ENCODE peak calls at places on chromosome 10, in four cellular contexts. M is Peyer's patch, X is SK-N-SH, Z is brain microvascular endothelial cell. Y is an unnamed sample.

GRCh38 chr10:126893841-126894240 is 11.4 kb upstream of the DOCK1 start:
- DNase-seq in X (no peak), Z (no peak), M (no peak), Y (no peak)

GRCh38 chr10:132463333-132464255 is 66.6 kb downstream of the PWWP2B start:
- DNase-seq in Z (no peak), M (peak), X (no peak), Y (no peak)

GRCh38 chr10:63866747-63867140 is 345.5 kb downstream of the REEP3 start:
- DNase-seq in Z (no peak), M (no peak), X (peak), Y (no peak)

GRCh38 chr10:54496852-54497251 is 304.2 kb downstream of the PCDH15 start:
- DNase-seq in X (no peak), Z (no peak), M (no peak), Y (no peak)

GRCh38 chr10:118210276-118210675 is 131.8 kb downstream of the FAM204A start:
- DNase-seq in X (no peak), M (no peak), Z (no peak), Y (no peak)

GRCh38 chr10:121771957-121772356 is 155.9 kb downstream of the ATE1 start:
- DNase-seq in X (no peak), M (no peak), Z (no peak), Y (no peak)

GRCh38 chr10:77160679-77161078 is 476.9 kb downstream of the KCNMA1 start:
- DNase-seq in X (no peak), M (no peak), Z (peak), Y (no peak)

GRCh38 chr10:25725917-25726716 is 207.9 kb upstream of the MYO3A start:
- DNase-seq in M (no peak), Z (peak), X (peak), Y (peak)

GRCh38 chr10:70255329-70256299 is 22.4 kb upstream of the PPA1 start:
- DNase-seq in M (no peak), Z (no peak), X (no peak), Y (no peak)

GRCh38 chr10:132134541-132135397 is 52.0 kb upstream of the DPYSL4 start:
- DNase-seq in X (no peak), M (no peak), Z (no peak), Y (no peak)

GRCh38 chr10:102117391-102118159 is 2.6 kb downstream of the LDB1 start:
- DNase-seq in Z (no peak), X (peak), M (peak), Y (no peak)

GRCh38 chr10:32237644-32238345 is 109.2 kb downstream of the EPC1 start:
- DNase-seq in M (no peak), X (no peak), Z (peak), Y (no peak)

GRCh38 chr10:122624546-122624945 is 64.0 kb downstream of the DMBT1 start:
- DNase-seq in M (no peak), X (no peak), Z (no peak), Y (no peak)

GRCh38 chr10:22339761-22340361 is 5.4 kb upstream of the SPAG6 start:
- DNase-seq in M (no peak), X (peak), Z (no peak), Y (peak)

GRCh38 chr10:90051474-90051873 is 350.1 kb downstream of the KIF20B start:
- DNase-seq in M (no peak), X (no peak), Z (no peak), Y (no peak)

GRCh38 chr10:104406715-104407517 is 53.3 kb downstream of the CFAP58 start:
- DNase-seq in M (no peak), X (peak), Z (peak), Y (peak)

GRCh38 chr10:86259901-86260562 is 106.6 kb downstream of the GRID1 start:
- DNase-seq in M (no peak), Z (no peak), X (no peak), Y (no peak)

GRCh38 chr10:48462482-48463020 is 142.3 kb downstream of the ARHGAP22 start:
- DNase-seq in Z (no peak), X (no peak), M (peak), Y (no peak)

GRCh38 chr10:89213191-89213808 is 6.2 kb upstream of the CH25H start:
- DNase-seq in X (peak), M (no peak), Z (no peak), Y (peak)

GRCh38 chr10:21270976-21271375 is 254.5 kb downstream of the SKIDA1 start:
- DNase-seq in M (no peak), Z (no peak), X (no peak), Y (no peak)

GRCh38 chr10:97921581-97922377 is 72.1 kb downstream of the GOLGA7B start:
- DNase-seq in M (no peak), Z (no peak), X (no peak), Y (no peak)

GRCh38 chr10:26566525-26567348 is 128.6 kb downstream of the APBB1IP start:
- DNase-seq in X (peak), M (no peak), Z (no peak), Y (no peak)

GRCh38 chr10:104300002-104300735 is 31.2 kb downstream of the GSTO2 start:
- DNase-seq in X (no peak), M (no peak), Z (peak), Y (no peak)

GRCh38 chr10:116155191-116155590 is 117.8 kb downstream of the GFRA1 start:
- DNase-seq in M (no peak), X (no peak), Z (no peak), Y (no peak)

GRCh38 chr10:35464805-35465456 is 128.6 kb downstream of the CCNY start:
- DNase-seq in M (no peak), X (no peak), Z (no peak), Y (no peak)

GRCh38 chr10:103632247-103632642 is 138.7 kb downstream of the NEURL1 start:
- DNase-seq in X (no peak), M (no peak), Z (no peak), Y (no peak)

GRCh38 chr10:127149613-127150081 is 46.7 kb downstream of the INSYN2A start:
- DNase-seq in X (no peak), Z (peak), M (no peak), Y (no peak)

GRCh38 chr10:122269097-122269687 is 1.9 kb upstream of the BTBD16 start:
- DNase-seq in M (no peak), Z (no peak), X (no peak), Y (no peak)

GRCh38 chr10:60542691-60543090 is 153.0 kb upstream of the ANK3 start:
- DNase-seq in Z (no peak), M (no peak), X (no peak), Y (no peak)

GRCh38 chr10:133230387-133231195 is 574 bp downstream of the UTF1 start:
- DNase-seq in M (no peak), X (no peak), Z (no peak), Y (no peak)

GRCh38 chr10:70649526-70649925 is 22.8 kb upstream of the ADAMTS14 start:
- DNase-seq in Z (peak), X (no peak), M (no peak), Y (no peak)

GRCh38 chr10:44979281-44980181 is 922 bp upstream of the DEPP1 start:
- DNase-seq in Z (no peak), X (no peak), M (peak), Y (no peak)

GRCh38 chr10:44980309-44981171 is 1.9 kb upstream of the DEPP1 start:
- DNase-seq in X (no peak), Z (no peak), M (no peak), Y (no peak)

GRCh38 chr10:44978213-44978569 is 418 bp downstream of the DEPP1 start:
- DNase-seq in X (no peak), Z (no peak), M (no peak), Y (no peak)

GRCh38 chr10:44977287-44978212 is 1.1 kb downstream of the DEPP1 start:
- DNase-seq in Z (no peak), X (no peak), M (peak), Y (no peak)

DNA sequence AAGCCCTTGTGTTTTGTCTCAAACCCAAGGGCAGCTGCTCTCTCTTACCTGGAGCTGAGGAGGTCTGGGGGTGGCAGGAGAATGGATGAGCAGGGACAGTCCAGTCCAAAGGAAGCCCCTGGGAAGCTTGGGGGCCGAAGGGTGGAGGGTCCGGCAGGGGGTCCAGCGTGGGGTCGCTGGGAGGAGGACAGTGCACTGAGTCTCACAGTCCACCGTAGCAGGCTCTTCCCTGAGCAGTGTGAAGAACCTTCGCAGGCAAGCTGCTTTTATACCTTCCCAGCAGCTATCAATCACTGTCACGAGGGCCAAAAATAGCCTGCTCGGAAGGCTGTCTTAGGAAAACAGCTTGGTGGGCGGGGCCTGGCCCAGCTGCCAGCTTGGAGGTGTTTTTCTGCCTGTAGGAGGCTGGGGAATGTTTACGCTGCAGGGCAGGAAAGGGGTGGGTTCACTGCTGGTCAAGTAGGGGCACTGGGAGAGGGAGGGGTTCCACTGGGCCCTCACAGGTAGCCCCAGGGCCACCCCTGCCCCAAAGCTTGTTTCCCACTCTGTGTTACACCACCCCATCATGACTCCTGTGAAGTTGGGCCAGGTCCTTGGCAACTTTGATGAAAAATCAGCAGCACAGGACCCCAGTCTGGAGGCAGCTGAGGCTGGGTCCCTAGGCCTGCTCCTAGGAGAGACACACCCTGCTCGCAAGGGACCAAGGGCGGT is at the start of gene DEPP1:
- DNase-seq in M (peak), Z (peak), X (peak), Y (peak)
- TF ChIP-seq CTCF in M (peak), Z (peak), X (peak), Y (no peak)

DNA sequence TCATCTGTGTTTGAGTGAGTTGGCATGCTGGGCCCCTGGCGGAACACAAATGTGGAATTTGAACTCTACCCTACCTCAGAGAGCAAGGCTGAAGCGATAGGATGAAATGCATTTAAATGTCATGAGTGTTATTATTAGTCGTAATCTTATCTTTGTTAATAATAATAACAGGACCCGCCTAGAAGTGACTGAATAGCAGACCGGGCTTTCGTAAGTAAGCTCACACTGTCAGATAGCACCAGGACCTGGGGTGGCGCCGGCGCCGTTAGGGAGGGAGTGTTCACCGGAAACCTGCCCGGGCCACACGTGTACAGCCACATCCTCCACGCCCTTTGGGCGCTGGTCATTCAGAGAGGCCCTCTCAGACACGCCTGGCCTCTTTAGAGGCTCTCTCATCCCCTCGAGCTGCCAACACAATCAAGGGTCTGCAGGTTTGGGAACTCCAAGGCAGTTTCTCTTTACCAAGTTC is 63.6 kb downstream of the GRK5 start:
- DNase-seq in Z (peak), M (peak), X (no peak), Y (no peak)
- H3K4me3 ChIP-seq in Z (no peak), M (peak), X (no peak), Y (no peak)

DNA sequence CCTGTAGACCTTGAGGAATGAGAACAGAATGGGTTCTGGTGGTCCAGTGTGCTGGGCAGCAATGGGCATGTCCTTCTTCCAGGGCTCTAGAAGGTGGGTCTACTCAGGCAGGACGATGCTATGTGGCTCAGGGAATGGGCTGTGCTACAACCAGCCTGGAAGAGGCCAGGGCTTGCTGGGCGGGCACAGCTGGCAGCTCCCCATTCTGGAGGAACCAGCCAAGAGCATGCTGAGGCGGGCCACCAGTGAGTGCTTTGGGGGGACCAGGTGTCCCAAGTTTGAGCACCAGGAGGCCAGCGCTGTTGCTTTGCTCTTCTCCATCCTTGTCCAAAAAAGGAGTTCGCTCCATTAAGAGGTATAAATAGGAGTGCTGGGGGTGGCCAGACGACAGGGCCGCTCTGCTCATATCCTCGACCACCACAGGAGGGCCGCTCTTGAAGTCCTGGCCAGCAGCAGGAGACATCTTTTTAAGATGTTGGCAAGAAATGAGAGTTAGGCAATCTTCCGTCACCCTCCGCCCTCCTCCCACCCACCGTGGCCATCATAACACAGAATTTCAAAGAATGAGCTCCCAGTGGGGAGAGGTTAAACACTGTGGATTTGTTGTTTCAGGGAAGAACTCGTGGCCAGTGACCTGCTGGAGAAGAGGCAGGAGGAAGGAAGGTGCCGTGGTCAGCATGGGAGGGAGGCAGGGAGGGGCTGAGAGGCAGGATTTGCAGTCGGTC is 141.3 kb downstream of the GRK5 start:
- DNase-seq in X (no peak), Z (peak), M (peak), Y (no peak)
- TF ChIP-seq CTCF in X (no peak), Z (peak), M (no peak), Y (no peak)

DNA sequence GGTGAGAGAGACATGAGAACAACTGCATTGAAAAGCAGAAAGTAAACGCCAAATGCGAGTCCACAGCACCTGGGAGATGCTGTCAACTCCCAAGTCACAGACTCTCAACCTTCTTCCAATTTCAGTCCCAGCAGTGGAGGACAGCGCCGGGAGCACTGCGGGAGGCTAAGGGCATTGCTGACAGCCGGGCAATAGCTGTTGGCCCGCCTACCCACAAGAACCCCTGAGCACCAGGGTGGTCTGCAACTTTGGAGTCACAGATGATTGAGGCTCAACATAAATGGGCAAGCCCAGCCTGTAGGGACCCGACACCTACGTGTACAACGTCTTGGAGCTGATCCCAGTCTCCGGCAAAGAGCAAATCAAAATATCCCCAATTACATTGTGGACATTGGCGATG is 262.9 kb downstream of the TCERG1L start:
- DNase-seq in Z (no peak), X (no peak), M (no peak), Y (no peak)
- H3K4me3 ChIP-seq in Z (no peak), X (no peak), M (no peak), Y (no peak)

GRCh38 chr10:12194752-12195271 is 879 bp downstream of the NUDT5 start:
- DNase-seq in Z (peak), M (peak), X (peak), Y (no peak)

GRCh38 chr10:12196531-12197211 is 683 bp downstream of the CDC123 start:
- DNase-seq in M (no peak), X (no peak), Z (no peak), Y (no peak)

GRCh38 chr10:12198156-12198555 is 2.2 kb downstream of the CDC123 start:
- DNase-seq in M (no peak), X (no peak), Z (no peak), Y (no peak)

GRCh38 chr10:12195281-12195602 is 449 bp downstream of the NUDT5 start:
- DNase-seq in X (no peak), Z (no peak), M (no peak), Y (no peak)

DNA sequence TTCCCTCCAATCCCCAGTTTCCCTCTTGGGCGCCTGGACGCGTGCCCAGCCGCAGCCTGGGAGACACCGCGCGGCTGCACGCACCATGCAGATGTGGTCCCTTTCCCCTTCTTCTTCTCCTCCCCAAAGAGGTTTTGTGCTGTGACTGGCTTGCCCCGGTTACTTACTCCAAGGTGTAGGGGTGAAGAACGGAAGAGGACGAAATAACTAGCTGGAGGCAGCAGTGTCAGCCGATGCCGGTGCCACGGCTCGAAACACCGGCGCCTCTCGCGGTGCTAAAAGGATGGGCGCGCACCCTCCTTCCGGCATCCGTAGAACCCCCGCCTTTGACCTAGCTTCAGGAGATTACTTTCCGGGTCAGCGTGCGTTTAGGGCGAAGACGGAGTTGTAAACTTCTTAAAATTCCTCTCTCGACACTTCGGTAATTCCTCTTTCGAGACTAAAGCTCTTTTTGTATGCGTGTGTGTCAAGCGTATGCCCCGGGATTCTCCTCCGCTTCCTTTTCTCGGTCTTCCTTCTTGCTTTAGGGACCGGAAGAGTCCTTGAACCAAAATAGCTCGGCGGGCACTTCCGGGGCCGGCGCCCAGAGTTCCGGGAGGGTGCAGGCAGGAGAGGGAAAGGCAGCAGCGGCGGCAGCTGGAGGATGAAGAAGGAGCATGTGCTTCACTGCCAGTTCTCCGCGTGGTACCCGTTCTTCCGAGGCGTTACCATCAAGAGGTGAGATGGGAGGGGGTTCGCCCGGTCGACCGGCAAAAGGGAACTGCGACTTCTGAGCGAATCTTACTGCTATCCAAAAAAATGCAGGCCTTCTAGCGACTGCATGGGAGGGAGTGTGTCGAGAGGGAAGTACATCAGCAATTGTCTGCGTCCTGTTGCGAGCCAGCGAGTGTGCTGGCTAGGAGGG is at the start of the genes CDC123 and NUDT5:
- DNase-seq in M (peak), X (peak), Z (peak), Y (peak)
- TF ChIP-seq CTCF in M (peak), X (no peak), Z (no peak), Y (no peak)

GRCh38 chr10:119908201-119908600 is 15.7 kb downstream of the SEC23IP start:
- DNase-seq in M (no peak), Z (no peak), X (no peak), Y (no peak)
- H3K4me3 ChIP-seq in M (no peak), Z (no peak), X (no peak), Y (no peak)

Y was measured in LNCaP clone FGC.